ENCODE peak calls at places on chromosomes 1 and 21, in four cellular contexts. G, B, Z and H are unnamed samples.

GRCh38 chr1:22044690-22045420 is 7.7 kb upstream of the CDC42 start:
- DNase-seq in G (peak; percentile 83), B (no peak), Z (peak; percentile 66), H (peak; percentile 39)

GRCh38 chr1:94072840-94073516 is 48.0 kb downstream of the ABCA4 start:
- DNase-seq in G (no peak), B (no peak), Z (no peak), H (no peak)

GRCh38 chr1:219550171-219550570 is 62.7 kb downstream of the ZC3H11B start:
- DNase-seq in G (no peak), B (no peak), Z (no peak), H (no peak)

GRCh38 chr1:17216078-17216477 is 11.2 kb downstream of the PADI1 start:
- DNase-seq in G (no peak), B (no peak), Z (no peak), H (no peak)

GRCh38 chr1:230280906-230281413 is 145.2 kb downstream of the PGBD5 start:
- DNase-seq in G (no peak), B (peak; percentile 26), Z (no peak), H (no peak)

GRCh38 chr1:190067592-190067991 is 410.1 kb downstream of the BRINP3 start:
- DNase-seq in G (peak; percentile 72), B (no peak), Z (peak; percentile 35), H (no peak)

GRCh38 chr1:68819190-68819829 is 322.4 kb upstream of the DEPDC1 start:
- DNase-seq in G (peak; percentile 22), B (no peak), Z (no peak), H (no peak)

GRCh38 chr1:104636581-104636980 is 886.9 kb downstream of the AMY1C start:
- DNase-seq in G (no peak), B (no peak), Z (no peak), H (no peak)

GRCh38 chr1:38609166-38609880 is 250.2 kb downstream of the RRAGC start:
- DNase-seq in G (no peak), B (no peak), Z (no peak), H (no peak)

GRCh38 chr1:38605091-38605490 is 254.5 kb downstream of the RRAGC start:
- DNase-seq in G (no peak), B (no peak), Z (no peak), H (no peak)

GRCh38 chr1:38607526-38607925 is 252.0 kb downstream of the RRAGC start:
- DNase-seq in G (no peak), B (no peak), Z (no peak), H (no peak)

GRCh38 chr1:38611661-38612211 is 247.8 kb downstream of the RRAGC start:
- DNase-seq in G (no peak), B (no peak), Z (no peak), H (no peak)

GRCh38 chr1:38608202-38608864 is 251.2 kb downstream of the RRAGC start:
- DNase-seq in G (peak; percentile 17), B (no peak), Z (no peak), H (no peak)
- TF ChIP-seq CTCF in G (peak; percentile 32), B (no peak), Z (peak; percentile 35), H (peak; percentile 13)

GRCh38 chr1:56780832-56781231 is 38.4 kb downstream of the FYB2 start:
- DNase-seq in G (no peak), B (no peak), Z (no peak), H (no peak)
- TF ChIP-seq CTCF in G (no peak), B (no peak), Z (no peak), H (no peak)

GRCh38 chr1:228109073-228109961 is at the start of gene MRPL55:
- DNase-seq in G (peak; percentile 94), B (peak; percentile 100), Z (peak; percentile 95), H (peak; percentile 85)
- TF ChIP-seq CTCF in G (no peak), B (peak; percentile 18), Z (no peak), H (no peak)

GRCh38 chr21:14862794-14863720 is 201.7 kb downstream of the NRIP1 start:
- DNase-seq in G (no peak), B (no peak), Z (no peak), H (no peak)
- TF ChIP-seq CTCF in G (peak; percentile 59), B (no peak), Z (peak; percentile 44), H (peak; percentile 59)

GRCh38 chr1:54425152-54425584 is 19.0 kb upstream of the SSBP3 start:
- DNase-seq in G (no peak), B (no peak), Z (no peak), H (no peak)
- TF ChIP-seq CTCF in G (peak; percentile 3), B (no peak), Z (no peak), H (peak; percentile 38)

DNA sequence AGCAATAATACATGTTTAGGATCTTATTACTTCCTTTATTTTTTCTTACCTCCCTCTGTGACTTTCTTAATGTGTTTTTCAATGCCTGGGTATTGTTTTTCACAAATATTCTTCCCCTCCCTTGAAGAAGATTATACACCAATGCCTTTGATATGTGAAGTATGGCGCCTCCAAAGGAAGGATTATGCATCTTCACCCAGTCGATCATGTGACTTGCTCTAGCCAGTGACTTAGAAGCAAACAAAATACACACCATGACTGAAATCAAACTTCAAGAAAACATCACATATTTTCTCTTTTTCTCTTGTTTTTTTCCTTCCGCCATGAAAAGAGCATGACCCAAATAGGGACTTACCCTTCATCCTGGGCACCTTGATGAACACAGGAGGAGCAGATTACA is 297.1 kb downstream of the NCAM2 start:
- DNase-seq in G (no peak), B (no peak), Z (no peak), H (no peak)
- TF ChIP-seq CTCF in G (no peak), B (no peak), Z (no peak), H (no peak)

DNA sequence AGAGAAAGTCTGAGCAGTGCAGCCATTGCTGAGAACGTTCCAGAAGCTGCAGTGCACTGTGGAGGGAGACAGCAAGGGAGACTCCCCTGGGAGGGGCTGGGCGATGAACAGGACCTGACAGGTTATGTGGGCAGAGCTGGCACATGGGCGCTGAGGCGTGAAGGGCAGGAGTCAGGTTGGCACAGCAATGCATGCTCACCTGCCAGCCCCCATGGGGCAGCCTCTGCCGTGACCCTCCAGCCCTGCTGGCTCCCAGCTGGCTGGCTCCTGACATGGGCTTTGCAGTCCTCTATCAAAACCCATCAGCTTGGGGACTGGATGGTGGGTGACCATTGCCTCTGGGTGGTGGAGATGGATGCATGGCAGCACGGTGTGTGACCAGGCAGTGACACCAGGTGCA is 300.3 kb downstream of the CAMTA1 start:
- DNase-seq in G (no peak), B (no peak), Z (no peak), H (no peak)
- TF ChIP-seq CTCF in G (no peak), B (no peak), Z (no peak), H (no peak)

DNA sequence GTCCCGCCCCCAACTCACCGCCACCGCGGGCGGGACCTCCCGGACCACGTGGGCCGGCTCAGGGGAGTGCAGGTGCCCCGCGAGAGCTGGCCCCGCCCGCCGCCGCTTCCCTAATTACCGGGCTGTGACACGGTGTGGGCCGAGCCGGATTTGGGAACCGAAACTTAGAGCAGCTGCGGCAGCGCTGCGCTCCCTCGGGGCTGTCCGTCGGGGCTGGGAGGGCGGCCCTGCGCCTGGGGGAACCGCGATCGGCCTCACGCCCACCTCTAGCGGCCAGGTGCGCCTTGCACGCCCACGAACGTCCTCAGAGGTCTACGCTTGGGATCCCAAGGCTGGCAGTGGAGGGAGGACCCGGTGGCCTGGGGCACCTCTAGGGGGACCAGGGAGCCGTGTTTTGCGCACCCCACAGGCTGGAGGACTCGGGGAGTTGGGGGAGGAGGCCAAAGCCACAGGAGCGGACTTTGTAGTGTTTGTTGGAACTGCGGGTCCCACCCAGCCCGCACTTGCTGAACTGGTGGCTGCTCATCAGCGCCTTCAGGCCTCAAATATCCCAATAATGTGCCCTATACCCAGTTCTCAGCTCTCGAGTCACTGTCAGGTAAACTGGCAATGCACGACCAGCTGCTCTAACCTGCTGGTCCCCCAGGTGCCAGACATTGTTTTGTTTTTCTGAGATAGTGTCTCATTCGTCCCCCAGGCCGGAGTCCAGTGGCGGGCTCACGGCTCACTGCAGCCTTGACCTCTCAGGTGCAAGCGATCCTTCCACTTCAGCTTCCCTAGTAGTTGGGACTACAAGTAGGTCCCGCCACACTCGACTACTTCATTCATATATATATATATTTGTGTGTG is 781 bp upstream of the NADK start:
- DNase-seq in G (no peak), B (peak; percentile 68), Z (no peak), H (no peak)
- TF ChIP-seq CTCF in G (no peak), B (no peak), Z (no peak), H (no peak)